ENCODE peak calls at places on chromosomes 16 and 17, in eight cellular contexts. One of them, this sample, is unnamed.

GRCh38 chr17:49748223-49748622 is 15.7 kb downstream of the FAM117A start:
- DNase-seq in tibial nerve: no peak
- DNase-seq in hepatocyte: no peak
- DNase-seq in ovary: no peak
- DNase-seq in fibroblast of mammary gland: no peak
- DNase-seq in gastrocnemius medialis: no peak
- DNase-seq in breast epithelium: no peak
- DNase-seq in body of pancreas: no peak
- DNase-seq in this sample: no peak

GRCh38 chr16:81415757-81416156 is 28.9 kb upstream of the CMIP start:
- DNase-seq in tibial nerve: no peak
- DNase-seq in hepatocyte: no peak
- DNase-seq in ovary: no peak
- DNase-seq in fibroblast of mammary gland: no peak
- DNase-seq in gastrocnemius medialis: no peak
- DNase-seq in breast epithelium: no peak
- DNase-seq in body of pancreas: no peak
- DNase-seq in this sample: no peak

GRCh38 chr16:68386628-68387027 is 61.7 kb downstream of the SMPD3 start:
- DNase-seq in tibial nerve: no peak
- DNase-seq in hepatocyte: peak; percentile 84
- DNase-seq in ovary: no peak
- DNase-seq in fibroblast of mammary gland: no peak
- DNase-seq in gastrocnemius medialis: no peak
- DNase-seq in breast epithelium: no peak
- DNase-seq in body of pancreas: no peak
- DNase-seq in this sample: no peak

GRCh38 chr17:32264823-32265191 is 825 bp upstream of the RHBDL3 start:
- DNase-seq in tibial nerve: no peak
- DNase-seq in hepatocyte: no peak
- DNase-seq in ovary: no peak
- DNase-seq in fibroblast of mammary gland: no peak
- DNase-seq in gastrocnemius medialis: no peak
- DNase-seq in breast epithelium: no peak
- DNase-seq in body of pancreas: no peak
- DNase-seq in this sample: no peak

GRCh38 chr16:58022601-58023371 is 2.8 kb upstream of the MMP15 start:
- DNase-seq in tibial nerve: no peak
- DNase-seq in hepatocyte: peak; percentile 77
- DNase-seq in ovary: peak; percentile 79
- DNase-seq in fibroblast of mammary gland: peak; percentile 76
- DNase-seq in gastrocnemius medialis: no peak
- DNase-seq in breast epithelium: peak; percentile 47
- DNase-seq in body of pancreas: peak; percentile 71
- DNase-seq in this sample: peak; percentile 75

GRCh38 chr17:9936075-9936474 is 31.0 kb upstream of the RCVRN start:
- DNase-seq in tibial nerve: no peak
- DNase-seq in hepatocyte: no peak
- DNase-seq in ovary: no peak
- DNase-seq in fibroblast of mammary gland: no peak
- DNase-seq in gastrocnemius medialis: no peak
- DNase-seq in breast epithelium: no peak
- DNase-seq in body of pancreas: no peak
- DNase-seq in this sample: no peak

GRCh38 chr16:49398761-49399160 is 25.2 kb downstream of the C16orf78 start:
- DNase-seq in tibial nerve: no peak
- DNase-seq in hepatocyte: no peak
- DNase-seq in ovary: no peak
- DNase-seq in fibroblast of mammary gland: no peak
- DNase-seq in gastrocnemius medialis: no peak
- DNase-seq in breast epithelium: no peak
- DNase-seq in body of pancreas: no peak
- DNase-seq in this sample: no peak

GRCh38 chr17:42311240-42312034 is 23.1 kb downstream of the STAT5A start:
- DNase-seq in tibial nerve: peak; percentile 91
- DNase-seq in hepatocyte: peak; percentile 92
- DNase-seq in ovary: peak; percentile 95
- DNase-seq in fibroblast of mammary gland: peak; percentile 95
- DNase-seq in gastrocnemius medialis: peak; percentile 94
- DNase-seq in breast epithelium: peak; percentile 89
- DNase-seq in body of pancreas: peak; percentile 84
- DNase-seq in this sample: peak; percentile 68

GRCh38 chr16:6940968-6941367 is 391.7 kb upstream of the RBFOX1 start:
- DNase-seq in tibial nerve: no peak
- DNase-seq in hepatocyte: no peak
- DNase-seq in ovary: no peak
- DNase-seq in fibroblast of mammary gland: no peak
- DNase-seq in gastrocnemius medialis: no peak
- DNase-seq in breast epithelium: no peak
- DNase-seq in body of pancreas: no peak
- DNase-seq in this sample: no peak

GRCh38 chr16:67277999-67278772 is 1.1 kb upstream of the PLEKHG4 start:
- DNase-seq in tibial nerve: no peak
- DNase-seq in hepatocyte: peak; percentile 42
- DNase-seq in ovary: peak; percentile 45
- DNase-seq in fibroblast of mammary gland: peak; percentile 94
- DNase-seq in gastrocnemius medialis: no peak
- DNase-seq in breast epithelium: no peak
- DNase-seq in body of pancreas: peak; percentile 36
- DNase-seq in this sample: peak; percentile 85

GRCh38 chr17:79845601-79845949 is 6.3 kb upstream of the CBX4 start:
- DNase-seq in tibial nerve: no peak
- DNase-seq in hepatocyte: peak; percentile 74
- DNase-seq in ovary: peak; percentile 59
- DNase-seq in fibroblast of mammary gland: no peak
- DNase-seq in gastrocnemius medialis: no peak
- DNase-seq in breast epithelium: no peak
- DNase-seq in body of pancreas: no peak
- DNase-seq in this sample: no peak

GRCh38 chr16:49649013-49649785 is 206.7 kb downstream of the ZNF423 start:
- DNase-seq in tibial nerve: no peak
- DNase-seq in hepatocyte: no peak
- DNase-seq in ovary: no peak
- DNase-seq in fibroblast of mammary gland: peak; percentile 80
- DNase-seq in gastrocnemius medialis: no peak
- DNase-seq in breast epithelium: no peak
- DNase-seq in body of pancreas: peak; percentile 39
- DNase-seq in this sample: peak; percentile 73

GRCh38 chr16:15972046-15972868 is 22.8 kb downstream of the ABCC1 start:
- DNase-seq in tibial nerve: no peak
- DNase-seq in hepatocyte: no peak
- DNase-seq in ovary: no peak
- DNase-seq in fibroblast of mammary gland: no peak
- DNase-seq in gastrocnemius medialis: no peak
- DNase-seq in breast epithelium: no peak
- DNase-seq in body of pancreas: no peak
- DNase-seq in this sample: no peak

GRCh38 chr17:62616993-62617893 is 10.2 kb upstream of the MRC2 start:
- DNase-seq in tibial nerve: no peak
- DNase-seq in hepatocyte: no peak
- DNase-seq in ovary: no peak
- DNase-seq in fibroblast of mammary gland: no peak
- DNase-seq in gastrocnemius medialis: no peak
- DNase-seq in breast epithelium: no peak
- DNase-seq in body of pancreas: no peak
- DNase-seq in this sample: peak; percentile 62

GRCh38 chr17:82866521-82867214 is 26.8 kb upstream of the ZNF750 start:
- DNase-seq in tibial nerve: no peak
- DNase-seq in hepatocyte: peak; percentile 58
- DNase-seq in ovary: no peak
- DNase-seq in fibroblast of mammary gland: peak; percentile 89
- DNase-seq in gastrocnemius medialis: no peak
- DNase-seq in breast epithelium: no peak
- DNase-seq in body of pancreas: peak; percentile 45
- DNase-seq in this sample: peak; percentile 86

DNA sequence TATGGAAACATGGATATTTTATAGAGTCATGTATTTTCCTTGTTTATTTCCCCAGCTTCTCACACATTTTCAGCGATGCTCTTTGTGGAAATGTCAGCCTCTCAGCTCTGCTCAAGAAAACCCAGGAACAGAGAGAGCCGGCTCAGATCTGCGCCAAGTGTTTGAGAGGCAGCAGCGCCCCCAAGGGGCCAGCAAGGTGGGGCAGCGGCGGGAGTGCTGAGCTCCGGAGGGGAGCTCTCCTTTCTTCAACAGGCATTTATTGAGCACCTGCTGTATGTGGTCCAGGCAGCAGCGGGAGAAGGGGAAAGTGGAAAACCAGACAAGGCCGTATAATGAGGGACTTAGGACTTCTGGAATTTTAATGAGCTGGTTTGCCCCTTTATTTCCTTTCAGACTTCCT is 421.1 kb upstream of the C16orf82 start:
- DNase-seq in tibial nerve: no peak
- DNase-seq in hepatocyte: peak; percentile 68
- DNase-seq in ovary: no peak
- DNase-seq in fibroblast of mammary gland: no peak
- DNase-seq in gastrocnemius medialis: no peak
- DNase-seq in breast epithelium: no peak
- DNase-seq in body of pancreas: peak; percentile 11
- DNase-seq in this sample: no peak
- TF ChIP-seq CTCF in tibial nerve: no peak
- TF ChIP-seq CTCF in hepatocyte: peak; percentile 66
- TF ChIP-seq CTCF in ovary: no peak
- TF ChIP-seq CTCF in fibroblast of mammary gland: no peak
- TF ChIP-seq CTCF in gastrocnemius medialis: no peak
- TF ChIP-seq CTCF in breast epithelium: no peak
- TF ChIP-seq CTCF in body of pancreas: peak; percentile 27
- TF ChIP-seq CTCF in this sample: peak; percentile 3

DNA sequence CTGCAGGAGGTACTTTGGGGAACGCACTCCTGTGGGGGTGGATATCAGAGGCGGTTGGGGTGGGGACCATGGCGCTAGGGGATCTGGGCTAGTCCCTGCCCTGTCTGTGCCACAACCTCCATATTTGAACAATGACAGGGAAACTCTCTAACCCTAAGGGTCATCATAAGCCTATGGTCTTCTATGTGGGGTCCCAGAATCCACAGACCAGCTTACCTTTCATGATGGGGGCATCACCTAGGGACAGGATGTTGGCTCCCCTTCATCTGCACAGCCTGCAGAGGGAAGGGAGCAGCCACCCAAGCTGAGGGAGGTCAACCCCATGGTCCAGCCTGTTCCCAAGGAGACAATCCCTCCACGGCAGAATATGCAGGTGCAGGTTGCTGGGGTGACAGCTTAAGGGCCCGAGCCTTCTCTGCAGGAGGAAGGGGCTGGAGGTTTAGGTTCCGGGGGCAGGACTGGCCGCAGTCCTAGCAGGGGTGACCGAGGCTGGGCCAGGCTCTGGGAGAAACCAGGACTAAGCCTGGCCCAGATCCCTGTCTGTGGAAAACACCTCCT is 1.7 kb downstream of the ORAI3 start:
- DNase-seq in tibial nerve: no peak
- DNase-seq in hepatocyte: no peak
- DNase-seq in ovary: peak; percentile 28
- DNase-seq in fibroblast of mammary gland: no peak
- DNase-seq in gastrocnemius medialis: no peak
- DNase-seq in breast epithelium: no peak
- DNase-seq in body of pancreas: no peak
- DNase-seq in this sample: no peak
- H3K4me3 ChIP-seq in tibial nerve: no peak overlapping the region
- H3K4me3 ChIP-seq in hepatocyte: no peak overlapping the region
- H3K4me3 ChIP-seq in ovary: no peak overlapping the region
- H3K4me3 ChIP-seq in fibroblast of mammary gland: peak overlapping the region; percentile 75
- H3K4me3 ChIP-seq in gastrocnemius medialis: peak overlapping the region; percentile 69
- H3K4me3 ChIP-seq in breast epithelium: peak overlapping the region; percentile 98
- H3K4me3 ChIP-seq in body of pancreas: no peak overlapping the region
- H3K4me3 ChIP-seq in this sample: peak overlapping the region; percentile 70

DNA sequence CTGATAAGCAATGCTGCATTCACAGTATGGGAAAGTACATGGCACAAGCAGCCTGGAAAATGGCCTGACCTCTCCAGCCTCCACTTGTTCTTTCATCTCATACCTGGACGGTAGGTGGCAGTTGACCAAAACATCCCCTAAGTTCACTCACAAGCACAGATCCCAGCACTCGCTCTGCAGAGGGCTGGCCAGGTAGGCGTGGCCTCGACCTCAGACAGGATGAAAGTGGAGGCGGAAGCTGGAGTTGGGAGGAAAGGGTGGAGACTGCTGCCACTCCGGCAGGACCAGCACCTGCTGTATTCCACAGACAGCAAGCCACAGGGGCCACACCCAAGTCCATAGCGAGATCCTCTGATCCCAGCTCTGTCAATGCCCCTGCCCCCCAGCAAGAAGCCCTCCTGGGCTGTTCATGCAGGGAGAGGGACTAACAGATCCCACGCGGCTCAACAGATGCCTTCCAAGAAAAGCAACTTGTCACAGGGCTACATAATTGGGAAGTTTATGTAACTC is 31.3 kb downstream of the ZCCHC14 start:
- DNase-seq in tibial nerve: peak; percentile 28
- DNase-seq in hepatocyte: peak; percentile 95
- DNase-seq in ovary: no peak
- DNase-seq in fibroblast of mammary gland: peak; percentile 54
- DNase-seq in gastrocnemius medialis: peak; percentile 26
- DNase-seq in breast epithelium: peak; percentile 91
- DNase-seq in body of pancreas: peak; percentile 98
- DNase-seq in this sample: peak; percentile 29
- TF ChIP-seq CTCF in tibial nerve: no peak
- TF ChIP-seq CTCF in hepatocyte: peak; percentile 60
- TF ChIP-seq CTCF in ovary: no peak
- TF ChIP-seq CTCF in fibroblast of mammary gland: peak; percentile 22
- TF ChIP-seq CTCF in gastrocnemius medialis: no peak
- TF ChIP-seq CTCF in breast epithelium: peak; percentile 49
- TF ChIP-seq CTCF in body of pancreas: peak; percentile 44
- TF ChIP-seq CTCF in this sample: no peak

GRCh38 chr16:71626018-71626857 is at the start of gene MARVELD3:
- DNase-seq in tibial nerve: no peak
- DNase-seq in hepatocyte: peak; percentile 92
- DNase-seq in ovary: peak; percentile 29
- DNase-seq in fibroblast of mammary gland: no peak
- DNase-seq in gastrocnemius medialis: no peak
- DNase-seq in breast epithelium: peak; percentile 78
- DNase-seq in body of pancreas: peak; percentile 94
- DNase-seq in this sample: no peak

GRCh38 chr16:71627631-71628236 is 1.8 kb downstream of the MARVELD3 start:
- DNase-seq in tibial nerve: no peak
- DNase-seq in hepatocyte: no peak
- DNase-seq in ovary: no peak
- DNase-seq in fibroblast of mammary gland: no peak
- DNase-seq in gastrocnemius medialis: no peak
- DNase-seq in breast epithelium: no peak
- DNase-seq in body of pancreas: peak; percentile 46
- DNase-seq in this sample: no peak

GRCh38 chr16:71625113-71625850 is 702 bp upstream of the MARVELD3 start:
- DNase-seq in tibial nerve: no peak
- DNase-seq in hepatocyte: no peak
- DNase-seq in ovary: no peak
- DNase-seq in fibroblast of mammary gland: no peak
- DNase-seq in gastrocnemius medialis: no peak
- DNase-seq in breast epithelium: no peak
- DNase-seq in body of pancreas: no peak
- DNase-seq in this sample: no peak

GRCh38 chr16:71628810-71629209 is 2.8 kb downstream of the MARVELD3 start:
- DNase-seq in tibial nerve: no peak
- DNase-seq in hepatocyte: peak; percentile 44
- DNase-seq in ovary: no peak
- DNase-seq in fibroblast of mammary gland: peak; percentile 36
- DNase-seq in gastrocnemius medialis: no peak
- DNase-seq in breast epithelium: peak; percentile 20
- DNase-seq in body of pancreas: peak; percentile 34
- DNase-seq in this sample: peak; percentile 87

DNA sequence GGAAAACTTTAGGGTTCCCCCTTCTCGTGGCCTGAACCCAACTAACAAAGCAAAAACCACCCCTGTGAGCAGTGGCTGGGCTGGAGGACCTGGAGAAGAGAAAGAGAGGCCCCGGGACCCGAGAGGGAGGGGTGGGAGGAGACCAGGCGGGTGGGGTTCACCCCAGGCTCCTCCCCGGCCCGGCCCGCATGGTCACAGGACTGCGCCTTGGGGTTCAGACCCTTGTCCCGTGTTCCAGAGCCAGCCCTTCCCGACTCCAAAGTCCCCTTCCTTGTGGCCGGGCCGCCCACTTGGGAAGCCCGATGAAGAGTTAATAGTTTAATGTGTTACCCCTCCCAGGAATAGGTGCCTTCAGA is 852 bp downstream of the MARVELD3 start:
- DNase-seq in tibial nerve: no peak
- DNase-seq in hepatocyte: peak; percentile 83
- DNase-seq in ovary: peak; percentile 26
- DNase-seq in fibroblast of mammary gland: no peak
- DNase-seq in gastrocnemius medialis: no peak
- DNase-seq in breast epithelium: no peak
- DNase-seq in body of pancreas: peak; percentile 73
- DNase-seq in this sample: no peak
- H3K4me3 ChIP-seq in tibial nerve: peak overlapping the region; percentile 50
- H3K4me3 ChIP-seq in hepatocyte: peak overlapping the region; percentile 54
- H3K4me3 ChIP-seq in ovary: peak overlapping the region; percentile 42
- H3K4me3 ChIP-seq in fibroblast of mammary gland: no peak overlapping the region
- H3K4me3 ChIP-seq in gastrocnemius medialis: peak overlapping the region; percentile 32
- H3K4me3 ChIP-seq in breast epithelium: peak overlapping the region; percentile 21
- H3K4me3 ChIP-seq in body of pancreas: peak overlapping the region; percentile 92
- H3K4me3 ChIP-seq in this sample: peak overlapping the region; percentile 10

This sample was measured in astrocyte of the spinal cord.